ENCODE peak calls at places on chromosomes 13 and 19, in seven cellular contexts. P is heart right ventricle, K is heart left ventricle, D is SJSA1, Q is astrocyte, M is H7, C is fibroblast of the aortic adventitia. T is an unnamed sample.
A peak's percentile ranks its signal among the peaks of the same experiment; 100 is the strongest.

GRCh38 chr13:47549219-47549752 is 451.8 kb downstream of the SUCLA2 start:
- DNase-seq in K (no peak), C (peak; percentile 16), Q (no peak), D (no peak), P (no peak), M (peak; percentile 21), T (peak; percentile 44)

GRCh38 chr19:31269425-31270127 is 79.7 kb downstream of the TSHZ3 start:
- DNase-seq in P (no peak), D (no peak), M (no peak), K (peak; percentile 40), C (no peak), Q (peak; percentile 43), T (peak; percentile 32)

GRCh38 chr13:46721054-46721453 is 75.9 kb downstream of the ESD start:
- DNase-seq in D (no peak), C (peak; percentile 77), K (no peak), M (no peak), P (no peak), Q (no peak), T (peak; percentile 33)

GRCh38 chr19:10761443-10762242 is 43.8 kb downstream of the DNM2 start:
- DNase-seq in D (no peak), K (peak; percentile 68), M (peak; percentile 66), C (no peak), Q (no peak), P (no peak), T (no peak)

GRCh38 chr13:58963321-58963720 is 1200.4 kb downstream of the DIAPH3 start:
- DNase-seq in D (no peak), P (no peak), C (no peak), K (no peak), M (no peak), Q (peak; percentile 55), T (no peak)

GRCh38 chr19:5048727-5049553 is 80.0 kb downstream of the KDM4B start:
- DNase-seq in Q (peak; percentile 76), P (no peak), C (peak; percentile 70), D (peak; percentile 64), K (no peak), M (peak; percentile 81), T (peak; percentile 67)

GRCh38 chr13:99496322-99497142 is 4.7 kb upstream of the TM9SF2 start:
- DNase-seq in M (no peak), Q (peak; percentile 6), P (peak; percentile 21), C (peak; percentile 89), K (no peak), D (peak; percentile 99), T (peak; percentile 65)

GRCh38 chr19:28691683-28692082 is 521.3 kb downstream of the UQCRFS1 start:
- DNase-seq in M (no peak), K (no peak), C (no peak), P (no peak), D (no peak), Q (no peak), T (peak; percentile 12)

GRCh38 chr13:45297456-45298205 is 43.4 kb downstream of the TPT1 start:
- DNase-seq in K (no peak), Q (no peak), C (no peak), M (no peak), P (no peak), D (no peak), T (no peak)

GRCh38 chr19:17075035-17075859 is at the start of the genes HAUS8 and MYO9B:
- DNase-seq in D (peak; percentile 100), M (peak; percentile 99), Q (peak; percentile 99), K (peak; percentile 100), C (peak; percentile 99), P (peak; percentile 99), T (peak; percentile 100)

GRCh38 chr19:17074628-17075034 is 621 bp downstream of the HAUS8 start:
- DNase-seq in C (no peak), Q (no peak), K (no peak), D (no peak), P (no peak), M (no peak), T (no peak)

GRCh38 chr19:17075860-17076538 is 422 bp downstream of the MYO9B start:
- DNase-seq in D (no peak), Q (no peak), M (no peak), K (peak; percentile 73), C (no peak), P (peak; percentile 49), T (peak; percentile 58)

GRCh38 chr19:17076539-17076919 is 952 bp downstream of the MYO9B start:
- DNase-seq in M (no peak), K (no peak), C (no peak), Q (no peak), D (no peak), P (no peak), T (peak; percentile 44)

DNA sequence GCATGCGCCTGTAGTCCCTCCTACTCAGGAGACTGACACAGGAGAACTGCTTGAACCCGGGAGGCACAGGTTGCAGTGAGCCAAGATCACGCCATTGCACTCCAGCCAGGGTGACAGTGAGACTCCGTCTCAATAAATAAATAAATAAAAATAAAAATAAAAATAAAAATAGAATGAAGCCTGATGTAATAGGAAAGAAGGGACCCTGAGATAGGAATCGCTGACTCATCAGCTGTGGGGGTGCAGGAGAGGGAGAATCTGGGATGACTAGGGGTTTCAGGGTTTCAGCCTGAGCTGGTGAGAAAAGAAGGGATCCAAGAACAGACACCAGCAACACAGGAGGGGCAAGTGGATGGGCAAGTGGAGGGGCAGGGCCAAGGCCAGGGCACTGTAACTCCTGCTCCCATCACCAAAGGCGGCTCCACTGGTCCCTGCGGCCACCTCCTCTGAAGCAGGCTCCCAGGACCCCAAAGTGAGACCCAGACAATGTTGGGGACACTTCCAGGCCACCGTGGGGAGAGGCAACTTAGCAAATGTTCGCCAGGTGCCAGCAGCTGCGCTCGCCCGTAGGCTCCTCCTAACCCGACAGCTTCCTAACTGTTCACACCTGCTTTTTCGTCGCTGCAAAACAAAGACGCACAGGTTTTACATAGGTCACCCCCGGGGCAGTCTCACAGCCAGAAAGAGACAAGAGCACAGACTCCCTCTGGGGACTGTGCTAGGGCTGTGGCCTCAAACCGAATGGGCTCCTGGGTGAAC is 1.2 kb downstream of the HAUS8 start:
- DNase-seq in Q (no peak), P (no peak), D (no peak), K (no peak), C (no peak), M (peak; percentile 67), T (peak; percentile 39)
- H3K4me3 ChIP-seq in Q (peak overlapping the region; percentile 79), P (peak overlapping the region; percentile 72), D (peak overlapping the region; percentile 71), K (peak overlapping the region; percentile 68), C (peak overlapping the region; percentile 89), M (peak overlapping the region; percentile 82), T (peak overlapping the region; percentile 74)

DNA sequence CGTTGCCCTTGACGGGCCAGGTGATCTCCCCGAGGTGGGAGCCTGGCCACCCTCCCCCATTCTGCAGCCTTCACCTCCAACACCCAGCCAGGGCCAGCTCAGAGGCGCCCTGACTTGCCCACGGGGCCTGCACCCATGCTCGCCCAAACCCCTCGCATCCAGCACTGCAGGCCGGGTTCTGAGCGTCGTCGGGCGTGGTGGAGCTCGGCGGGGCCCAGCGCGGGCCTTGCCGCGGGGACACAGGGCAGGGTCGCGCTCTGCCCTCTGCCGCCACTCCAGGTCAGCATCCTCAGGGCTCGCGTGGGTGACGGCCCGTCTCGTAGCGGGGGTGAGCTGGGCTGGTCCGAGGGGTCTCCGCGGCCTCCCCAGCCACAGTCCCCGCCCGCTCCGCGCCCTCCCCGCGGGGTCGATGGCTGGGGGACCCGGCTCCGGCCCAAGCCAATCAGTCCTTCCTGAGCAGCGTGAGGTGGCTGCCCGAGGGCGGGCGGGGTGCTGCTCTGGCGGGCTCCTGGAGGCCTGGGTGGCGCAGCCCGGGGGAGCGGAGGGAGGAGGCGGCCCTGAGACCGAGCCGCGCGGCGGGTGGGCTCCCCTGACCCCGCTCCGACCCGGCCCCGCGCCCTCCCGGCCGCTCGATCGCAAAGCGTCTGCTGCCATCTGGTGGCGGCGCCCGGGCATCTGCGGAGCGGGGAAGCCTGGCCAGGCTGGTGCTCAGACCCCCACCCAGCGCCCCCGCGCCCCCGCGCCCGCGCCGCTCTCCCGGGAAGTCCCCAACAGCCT is 61.4 kb downstream of the CCNE1 start:
- DNase-seq in Q (no peak), K (peak; percentile 80), P (peak; percentile 60), D (peak; percentile 72), C (no peak), M (peak; percentile 97), T (no peak)
- H3K4me3 ChIP-seq in Q (peak overlapping the region; percentile 33), K (peak overlapping the region; percentile 48), P (peak overlapping the region; percentile 53), D (peak overlapping the region; percentile 41), C (peak overlapping the region; percentile 54), M (peak overlapping the region; percentile 58), T (peak overlapping the region; percentile 40)

DNA sequence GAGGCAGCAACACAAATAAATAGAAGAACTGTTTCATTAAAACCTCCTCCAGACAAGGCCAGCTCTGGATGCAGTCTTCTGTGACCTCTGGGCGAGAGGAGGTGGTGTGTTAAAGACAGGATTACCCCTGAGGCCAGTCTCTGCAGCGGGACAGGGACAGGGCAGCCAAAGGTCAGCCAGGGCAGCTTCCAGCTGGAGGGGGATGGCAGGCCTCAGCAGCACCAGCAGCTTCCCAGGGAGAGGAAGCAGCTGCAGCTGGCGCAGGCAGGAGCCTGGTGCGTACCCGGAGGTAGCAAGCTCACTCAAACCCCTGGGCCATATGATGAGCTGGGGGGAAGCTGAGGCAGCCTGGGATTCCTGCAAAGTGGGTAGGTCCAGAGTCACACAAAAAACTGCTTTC is 238.1 kb upstream of the MAB21L1 start:
- DNase-seq in Q (no peak), P (peak; percentile 69), K (peak; percentile 79), M (peak; percentile 43), D (no peak), C (no peak), T (no peak)
- H3K4me3 ChIP-seq in Q (no peak overlapping the region), P (no peak overlapping the region), K (no peak overlapping the region), M (no peak overlapping the region), D (no peak overlapping the region), C (no peak overlapping the region), T (no peak overlapping the region)

GRCh38 chr13:30821421-30821820 is 84.7 kb upstream of the MEDAG start:
- DNase-seq in Q (no peak), P (no peak), D (no peak), K (no peak), M (no peak), C (no peak), T (no peak)

GRCh38 chr13:30819136-30819875 is 84.0 kb downstream of the ALOX5AP start:
- DNase-seq in C (peak; percentile 15), M (no peak), P (no peak), K (no peak), D (no peak), Q (peak; percentile 80), T (no peak)

GRCh38 chr13:30818323-30818960 is 83.1 kb downstream of the ALOX5AP start:
- DNase-seq in D (no peak), P (no peak), Q (peak; percentile 100), K (no peak), C (peak; percentile 94), M (no peak), T (peak; percentile 46)

DNA sequence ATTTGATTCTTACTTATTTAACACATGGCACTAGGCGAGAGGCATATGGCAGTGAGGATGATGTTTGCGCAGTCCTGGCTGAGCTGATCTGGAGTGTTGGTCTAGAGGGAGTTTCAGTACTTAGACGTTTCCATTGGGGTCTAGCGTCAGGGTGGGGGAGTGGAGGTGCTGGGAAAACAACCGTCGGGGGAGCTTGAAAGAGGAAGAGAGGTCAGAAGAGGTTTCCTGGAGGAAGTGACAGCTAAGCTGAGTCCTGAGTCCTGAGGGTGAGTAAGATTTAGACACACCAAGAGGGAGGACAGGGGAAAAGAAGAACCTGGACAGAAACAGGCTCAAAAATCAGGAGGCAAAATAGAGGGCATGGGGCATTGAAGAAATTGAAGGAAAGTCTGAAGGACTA is 81.4 kb downstream of the ALOX5AP start:
- DNase-seq in K (no peak), D (no peak), M (no peak), Q (no peak), C (no peak), P (no peak), T (no peak)
- H3K4me3 ChIP-seq in K (no peak overlapping the region), D (no peak overlapping the region), M (no peak overlapping the region), Q (no peak overlapping the region), C (no peak overlapping the region), P (no peak overlapping the region), T (no peak overlapping the region)

T was measured in foreskin fibroblast.